ENCODE peak calls at places on chromosomes 11 and 22, in four cellular contexts. One of them, this sample, is unnamed.

GRCh38 chr11:50174189-50174588 is 141.5 kb downstream of the OR4C45 start:
- DNase-seq in A549: no peak
- DNase-seq in WTC11: no peak
- DNase-seq in K562: no peak
- DNase-seq in this sample: no peak

GRCh38 chr11:100719809-100720221 is 32.7 kb downstream of the ARHGAP42 start:
- DNase-seq in A549: peak; percentile 65
- DNase-seq in WTC11: peak; percentile 32
- DNase-seq in K562: no peak
- DNase-seq in this sample: peak; percentile 96

GRCh38 chr11:33778682-33779081 is 4.4 kb upstream of the FBXO3 start:
- DNase-seq in A549: no peak
- DNase-seq in WTC11: no peak
- DNase-seq in K562: no peak
- DNase-seq in this sample: no peak

GRCh38 chr11:111788464-111788863 is 22.3 kb upstream of the PPP2R1B start:
- DNase-seq in A549: no peak
- DNase-seq in WTC11: no peak
- DNase-seq in K562: no peak
- DNase-seq in this sample: no peak

GRCh38 chr22:22759889-22760546 is 115.6 kb downstream of the GGTLC2 start:
- DNase-seq in A549: no peak
- DNase-seq in WTC11: no peak
- DNase-seq in K562: peak; percentile 43
- DNase-seq in this sample: no peak

GRCh38 chr11:57646221-57646620 is 3.5 kb downstream of the YPEL4 start:
- DNase-seq in A549: no peak
- DNase-seq in WTC11: no peak
- DNase-seq in K562: no peak
- DNase-seq in this sample: no peak

GRCh38 chr22:30285176-30285845 is 4.0 kb downstream of the CASTOR1 start:
- DNase-seq in A549: no peak
- DNase-seq in WTC11: no peak
- DNase-seq in K562: no peak
- DNase-seq in this sample: no peak

GRCh38 chr11:31974737-31975136 is 116.1 kb upstream of the RCN1 start:
- DNase-seq in A549: no peak
- DNase-seq in WTC11: no peak
- DNase-seq in K562: no peak
- DNase-seq in this sample: no peak

GRCh38 chr11:9887492-9887891 is 223.6 kb downstream of the SWAP70 start:
- DNase-seq in A549: no peak
- DNase-seq in WTC11: no peak
- DNase-seq in K562: no peak
- DNase-seq in this sample: no peak

GRCh38 chr11:89487016-89487415 is 4.2 kb downstream of the NOX4 start:
- DNase-seq in A549: no peak
- DNase-seq in WTC11: no peak
- DNase-seq in K562: no peak
- DNase-seq in this sample: peak; percentile 53

GRCh38 chr11:44229664-44230063 is 80.3 kb downstream of the ALX4 start:
- DNase-seq in A549: no peak
- DNase-seq in WTC11: no peak
- DNase-seq in K562: no peak
- DNase-seq in this sample: no peak

GRCh38 chr11:72951193-72951592 is 137.0 kb downstream of the ATG16L2 start:
- DNase-seq in A549: no peak
- DNase-seq in WTC11: no peak
- DNase-seq in K562: no peak
- DNase-seq in this sample: no peak

GRCh38 chr11:20090654-20091374 is 69.5 kb downstream of the DBX1 start:
- DNase-seq in A549: no peak
- DNase-seq in WTC11: no peak
- DNase-seq in K562: no peak
- DNase-seq in this sample: peak; percentile 44

GRCh38 chr11:19951558-19952083 is 208.7 kb downstream of the DBX1 start:
- DNase-seq in A549: peak; percentile 35
- DNase-seq in WTC11: no peak
- DNase-seq in K562: peak; percentile 60
- DNase-seq in this sample: peak; percentile 81

GRCh38 chr22:19769393-19769715 is 8.8 kb downstream of the TBX1 start:
- DNase-seq in A549: no peak
- DNase-seq in WTC11: no peak
- DNase-seq in K562: no peak
- DNase-seq in this sample: no peak
- TF ChIP-seq JUN in A549: no peak
- TF ChIP-seq JUN in WTC11: no peak
- TF ChIP-seq JUN in K562: no peak
- TF ChIP-seq JUN in this sample: no peak

GRCh38 chr22:24416095-24416494 is 11.3 kb upstream of the ADORA2A start:
- DNase-seq in A549: no peak
- DNase-seq in WTC11: no peak
- DNase-seq in K562: no peak
- DNase-seq in this sample: no peak
- TF ChIP-seq JUN in A549: no peak
- TF ChIP-seq JUN in WTC11: no peak
- TF ChIP-seq JUN in K562: no peak
- TF ChIP-seq JUN in this sample: no peak

GRCh38 chr11:76677010-76677771 is 6.6 kb upstream of the LRRC32 start:
- DNase-seq in A549: no peak
- DNase-seq in WTC11: no peak
- DNase-seq in K562: no peak
- DNase-seq in this sample: no peak
- TF ChIP-seq JUN in A549: no peak
- TF ChIP-seq JUN in WTC11: no peak
- TF ChIP-seq JUN in K562: no peak
- TF ChIP-seq JUN in this sample: no peak

GRCh38 chr11:13009921-13010736 is 1.0 kb downstream of the RASSF10 start:
- DNase-seq in A549: peak; percentile 32
- DNase-seq in WTC11: peak; percentile 62
- DNase-seq in K562: no peak
- DNase-seq in this sample: peak; percentile 18

GRCh38 chr11:13010737-13011342 is 1.7 kb downstream of the RASSF10 start:
- DNase-seq in A549: no peak
- DNase-seq in WTC11: peak; percentile 47
- DNase-seq in K562: no peak
- DNase-seq in this sample: peak; percentile 9

GRCh38 chr11:13013054-13013488 is 4.0 kb downstream of the RASSF10 start:
- DNase-seq in A549: no peak
- DNase-seq in WTC11: no peak
- DNase-seq in K562: no peak
- DNase-seq in this sample: no peak

GRCh38 chr11:13012037-13012693 is 3.0 kb downstream of the RASSF10 start:
- DNase-seq in A549: no peak
- DNase-seq in WTC11: no peak
- DNase-seq in K562: no peak
- DNase-seq in this sample: no peak

GRCh38 chr11:13011366-13012036 is 2.4 kb downstream of the RASSF10 start:
- DNase-seq in A549: no peak
- DNase-seq in WTC11: no peak
- DNase-seq in K562: no peak
- DNase-seq in this sample: no peak
- TF ChIP-seq JUN in A549: no peak
- TF ChIP-seq JUN in WTC11: no peak
- TF ChIP-seq JUN in K562: no peak
- TF ChIP-seq JUN in this sample: no peak

DNA sequence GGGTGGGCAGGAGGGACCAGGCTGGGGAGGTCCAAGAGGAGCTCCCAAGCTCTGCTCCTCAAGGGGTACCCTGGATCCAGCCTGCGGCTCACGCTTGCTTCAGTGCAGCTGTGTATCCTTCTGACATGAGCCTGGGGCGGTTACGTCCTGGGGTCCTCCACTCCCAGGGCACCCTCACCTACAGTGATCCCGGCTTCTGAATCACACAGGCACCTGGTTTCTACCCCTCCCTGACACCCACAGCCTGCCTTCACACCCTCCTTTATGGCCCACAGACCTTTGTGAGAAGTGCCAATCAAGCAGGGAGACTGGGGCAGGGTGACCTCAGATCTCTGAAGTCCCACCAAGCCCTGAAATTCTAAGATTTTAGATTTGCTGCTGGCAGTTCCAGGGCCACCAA is 1.5 kb downstream of the MPST start:
- DNase-seq in A549: no peak
- DNase-seq in WTC11: no peak
- DNase-seq in K562: no peak
- DNase-seq in this sample: no peak
- TF ChIP-seq JUN in A549: no peak
- TF ChIP-seq JUN in WTC11: no peak
- TF ChIP-seq JUN in K562: no peak
- TF ChIP-seq JUN in this sample: no peak

GRCh38 chr11:45906096-45906682 is 882 bp downstream of the FREY1 start:
- DNase-seq in A549: no peak
- DNase-seq in WTC11: no peak
- DNase-seq in K562: no peak
- DNase-seq in this sample: no peak
- TF ChIP-seq JUN in A549: no peak
- TF ChIP-seq JUN in WTC11: no peak
- TF ChIP-seq JUN in K562: no peak
- TF ChIP-seq JUN in this sample: no peak

DNA sequence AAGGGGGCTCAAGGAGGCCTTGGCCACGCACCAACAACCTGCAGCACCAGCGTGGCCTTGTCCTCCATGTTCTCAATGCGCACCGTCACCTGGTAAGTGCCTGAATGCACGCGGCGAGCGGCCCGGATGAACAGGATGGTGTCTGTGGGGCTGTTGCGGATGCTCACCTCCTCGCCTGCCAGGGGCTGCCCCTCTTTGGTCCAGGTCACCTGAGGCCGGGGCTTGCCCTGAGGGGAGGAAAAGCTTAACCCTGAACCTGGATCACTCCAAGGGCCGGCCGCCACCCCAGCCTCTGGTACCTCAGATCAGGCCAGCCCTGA is 19.0 kb downstream of the MYBPC3 start:
- DNase-seq in A549: no peak
- DNase-seq in WTC11: no peak
- DNase-seq in K562: no peak
- DNase-seq in this sample: no peak
- TF ChIP-seq JUN in A549: no peak
- TF ChIP-seq JUN in WTC11: no peak
- TF ChIP-seq JUN in K562: no peak
- TF ChIP-seq JUN in this sample: no peak

GRCh38 chr11:61718613-61719302 is 33.7 kb upstream of the MYRF start:
- DNase-seq in A549: no peak
- DNase-seq in WTC11: peak; percentile 73
- DNase-seq in K562: peak; percentile 73
- DNase-seq in this sample: peak; percentile 64
- TF ChIP-seq JUN in A549: no peak
- TF ChIP-seq JUN in WTC11: no peak
- TF ChIP-seq JUN in K562: no peak
- TF ChIP-seq JUN in this sample: peak; percentile 40

GRCh38 chr11:2999464-2999998 is 7.4 kb upstream of the NAP1L4 start:
- DNase-seq in A549: no peak
- DNase-seq in WTC11: no peak
- DNase-seq in K562: no peak
- DNase-seq in this sample: no peak

GRCh38 chr11:2998073-2998850 is 6.1 kb upstream of the NAP1L4 start:
- DNase-seq in A549: no peak
- DNase-seq in WTC11: no peak
- DNase-seq in K562: peak; percentile 51
- DNase-seq in this sample: no peak

GRCh38 chr11:3002346-3002745 is 10.2 kb upstream of the NAP1L4 start:
- DNase-seq in A549: no peak
- DNase-seq in WTC11: no peak
- DNase-seq in K562: no peak
- DNase-seq in this sample: no peak

GRCh38 chr11:3001496-3001895 is 9.4 kb upstream of the NAP1L4 start:
- DNase-seq in A549: no peak
- DNase-seq in WTC11: no peak
- DNase-seq in K562: no peak
- DNase-seq in this sample: no peak

DNA sequence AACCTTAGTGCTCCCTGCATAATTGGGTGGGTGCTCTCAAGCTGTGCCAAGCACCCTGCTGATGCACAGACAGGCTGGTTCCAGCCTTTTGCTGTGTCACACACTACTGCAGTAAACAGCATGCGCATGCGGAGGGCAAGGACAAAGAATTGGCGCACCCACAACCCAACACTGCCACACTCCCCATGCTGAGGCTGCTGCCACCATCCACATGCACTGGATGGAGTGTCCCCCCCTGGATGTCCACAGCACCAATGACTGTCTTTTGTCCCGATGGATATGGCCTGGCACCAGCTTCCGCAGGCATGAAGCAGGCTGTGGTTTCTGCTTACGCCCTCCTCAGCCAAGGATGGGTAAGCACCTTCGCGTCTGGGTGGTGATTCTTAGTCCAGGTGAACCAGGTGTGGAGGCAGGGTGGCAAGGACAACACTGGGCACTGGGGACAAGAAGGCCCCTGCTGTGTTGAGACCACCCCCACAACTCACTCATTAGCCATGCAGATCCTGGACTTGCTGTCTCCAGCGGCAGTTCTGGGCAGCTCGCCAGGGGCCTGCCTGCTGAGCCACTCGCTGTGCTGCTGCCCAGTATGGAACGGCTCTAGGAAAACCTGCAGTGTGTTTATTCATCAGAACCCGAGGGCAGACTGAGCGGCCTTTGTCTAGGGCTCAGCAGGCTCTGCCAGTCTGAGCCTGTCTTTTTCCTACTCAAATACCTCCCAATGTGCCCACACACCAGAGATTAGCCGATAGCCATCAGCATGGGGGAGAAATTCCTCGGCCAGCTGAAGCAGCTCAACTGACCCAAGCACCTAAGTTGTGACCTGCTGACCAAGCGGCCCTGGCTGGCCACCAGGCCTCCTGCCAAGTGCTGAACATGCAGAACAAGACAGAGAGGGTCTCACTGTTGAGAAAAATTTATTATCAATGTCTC is 8.2 kb upstream of the NAP1L4 start:
- DNase-seq in A549: no peak
- DNase-seq in WTC11: no peak
- DNase-seq in K562: no peak
- DNase-seq in this sample: peak; percentile 55
- TF ChIP-seq JUN in A549: no peak
- TF ChIP-seq JUN in WTC11: no peak
- TF ChIP-seq JUN in K562: no peak
- TF ChIP-seq JUN in this sample: no peak

DNA sequence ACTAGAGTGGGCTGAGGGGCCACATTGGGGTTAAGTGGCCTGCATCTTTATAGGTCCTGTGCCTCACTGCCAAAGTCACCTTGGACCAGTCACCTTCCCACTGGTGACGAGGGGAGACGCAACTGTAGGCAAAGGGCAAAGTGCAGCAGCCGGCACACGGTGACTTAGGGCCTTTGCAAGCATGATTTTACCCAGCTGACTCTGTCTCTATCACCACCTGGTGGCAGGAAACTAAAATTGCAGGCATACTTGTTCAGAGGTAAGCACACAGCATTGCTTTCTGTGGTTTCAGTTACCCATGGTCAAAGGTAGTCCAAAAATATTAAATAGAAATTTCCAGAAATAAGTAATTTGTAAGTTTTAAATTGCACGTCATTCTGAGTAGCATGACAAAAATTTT is 1164.4 kb downstream of the BRD1 start:
- DNase-seq in A549: no peak
- DNase-seq in WTC11: no peak
- DNase-seq in K562: peak; percentile 55
- DNase-seq in this sample: no peak
- TF ChIP-seq JUN in A549: no peak
- TF ChIP-seq JUN in WTC11: no peak
- TF ChIP-seq JUN in K562: no peak
- TF ChIP-seq JUN in this sample: no peak